ENCODE peak calls at places on chromosomes 4 and X, in eight cellular contexts. M is HepG2, K is fibroblast of lung, B is lower lobe of right lung, X is body of pancreas, L is uterus, E is colonic mucosa, O is left lung. N is an unnamed sample.

GRCh38 chr4:77073981-77074865 is 1.6 kb downstream of the CCNI start:
- DNase-seq in M (no peak), K (no peak), B (no peak), X (no peak), L (no peak), E (no peak), O (no peak), N (no peak)

GRCh38 chr4:110073045-110073845 is 125.2 kb downstream of the ELOVL6 start:
- DNase-seq in M (no peak), K (no peak), B (no peak), X (no peak), L (no peak), E (no peak), O (no peak), N (no peak)

GRCh38 chr4:8117278-8117682 is 41.3 kb downstream of the ABLIM2 start:
- DNase-seq in M (peak; percentile 12), K (peak; percentile 6), B (no peak), X (peak; percentile 73), L (peak; percentile 27), E (peak; percentile 81), O (no peak), N (no peak)

GRCh38 chr4:154277164-154277563 is 214.4 kb downstream of the DCHS2 start:
- DNase-seq in M (no peak), K (no peak), B (no peak), X (no peak), L (no peak), E (no peak), O (no peak), N (no peak)

GRCh38 chrX:23501974-23502373 is 165.3 kb upstream of the PRDX4 start:
- DNase-seq in M (no peak), K (no peak), B (peak; percentile 51), X (no peak), L (no peak), E (no peak), O (no peak), N (no peak)

GRCh38 chr4:76640252-76640925 is 205.4 kb downstream of the SHROOM3 start:
- DNase-seq in M (no peak), K (no peak), B (peak; percentile 77), X (no peak), L (no peak), E (no peak), O (peak; percentile 74), N (no peak)

GRCh38 chr4:120673696-120674095 is 248.8 kb downstream of the PRDM5 start:
- DNase-seq in M (no peak), K (no peak), B (no peak), X (no peak), L (no peak), E (no peak), O (no peak), N (no peak)

GRCh38 chr4:76087007-76087769 is 12.7 kb downstream of the ART3 start:
- DNase-seq in M (peak; percentile 86), K (peak; percentile 58), B (no peak), X (peak; percentile 52), L (no peak), E (peak; percentile 66), O (no peak), N (peak; percentile 38)

GRCh38 chr4:102047616-102048015 is 257.1 kb downstream of the BANK1 start:
- DNase-seq in M (no peak), K (no peak), B (no peak), X (no peak), L (no peak), E (no peak), O (no peak), N (no peak)

DNA sequence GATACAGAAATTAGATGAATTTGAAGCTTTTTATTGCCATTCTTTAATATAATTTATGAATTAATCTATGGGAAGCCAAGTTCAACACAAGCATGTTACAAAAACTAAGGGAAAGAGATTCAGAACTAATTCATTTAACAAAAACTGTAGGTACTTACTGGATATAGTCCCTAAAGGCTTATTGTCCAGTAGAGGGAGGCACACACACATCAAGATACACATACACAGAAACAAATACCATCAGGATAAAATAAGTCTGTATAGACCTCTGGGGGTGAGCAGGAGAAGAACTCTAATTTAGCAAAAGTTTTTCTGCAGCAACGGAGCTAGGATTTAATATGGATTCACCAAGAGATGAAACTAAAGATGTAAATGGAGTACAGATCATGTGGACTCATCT is 83.0 kb upstream of the IL13RA1 start:
- DNase-seq in M (peak; percentile 54), K (peak; percentile 59), B (no peak), X (no peak), L (no peak), E (no peak), O (no peak), N (no peak)
- TF ChIP-seq CTCF in M (peak; percentile 58), K (peak; percentile 8), B (peak; percentile 44), X (peak; percentile 62), L (peak; percentile 43), E (peak; percentile 22), O (peak; percentile 21), N (peak; percentile 64)

GRCh38 chr4:141020801-141021261 is 112.4 kb downstream of the RNF150 start:
- DNase-seq in M (no peak), K (peak; percentile 55), B (no peak), X (no peak), L (no peak), E (no peak), O (no peak), N (no peak)

GRCh38 chr4:141023051-141023450 is 110.2 kb downstream of the RNF150 start:
- DNase-seq in M (no peak), K (no peak), B (no peak), X (no peak), L (no peak), E (no peak), O (no peak), N (no peak)

GRCh38 chr4:141022221-141022760 is 111.0 kb downstream of the RNF150 start:
- DNase-seq in M (no peak), K (no peak), B (no peak), X (no peak), L (no peak), E (no peak), O (no peak), N (no peak)

GRCh38 chr4:141019772-141020171 is 113.5 kb downstream of the RNF150 start:
- DNase-seq in M (no peak), K (no peak), B (no peak), X (no peak), L (no peak), E (no peak), O (no peak), N (no peak)

GRCh38 chr4:141021397-141022194 is 111.7 kb downstream of the RNF150 start:
- DNase-seq in M (no peak), K (no peak), B (no peak), X (no peak), L (no peak), E (no peak), O (no peak), N (no peak)
- H3K27ac ChIP-seq in M (no peak overlapping the region), K (no peak overlapping the region), B (no peak overlapping the region), X (no peak overlapping the region), L (peak overlapping the region; percentile 72), E (no peak overlapping the region), O (no peak overlapping the region), N (no peak overlapping the region)

GRCh38 chr4:55032179-55032578 is 93.2 kb downstream of the KDR start:
- DNase-seq in M (no peak), K (no peak), B (no peak), X (no peak), L (no peak), E (no peak), O (no peak), N (no peak)
- H3K4me1 ChIP-seq in M (no peaks in the 10 kb centered on the region), K (no peaks in the 10 kb centered on the region), B (peaks cover 23% of the 10 kb centered on the region), X (peaks cover 11% of the 10 kb centered on the region), L (peaks cover 5% of the 10 kb centered on the region), E (no peaks in the 10 kb centered on the region), O (no peaks in the 10 kb centered on the region), N (no peaks in the 10 kb centered on the region)

GRCh38 chr4:127586922-127587571 is 45.7 kb upstream of the INTU start:
- DNase-seq in M (peak; percentile 49), K (peak; percentile 51), B (no peak), X (no peak), L (no peak), E (no peak), O (no peak), N (no peak)
- TF ChIP-seq CTCF in M (peak; percentile 72), K (peak; percentile 79), B (peak; percentile 63), X (peak; percentile 36), L (peak; percentile 40), E (peak; percentile 65), O (peak; percentile 64), N (peak; percentile 72)

GRCh38 chrX:21741869-21742701 is 15.8 kb downstream of the SMPX start:
- DNase-seq in M (no peak), K (no peak), B (no peak), X (no peak), L (no peak), E (no peak), O (no peak), N (no peak)

GRCh38 chrX:21738950-21739287 is 19.0 kb downstream of the SMPX start:
- DNase-seq in M (no peak), K (no peak), B (no peak), X (no peak), L (no peak), E (no peak), O (no peak), N (no peak)

GRCh38 chrX:21740329-21741274 is 17.3 kb downstream of the SMPX start:
- DNase-seq in M (peak; percentile 59), K (peak; percentile 33), B (no peak), X (peak; percentile 21), L (no peak), E (peak; percentile 27), O (no peak), N (no peak)

GRCh38 chrX:21744060-21744459 is 13.9 kb downstream of the SMPX start:
- DNase-seq in M (no peak), K (no peak), B (no peak), X (no peak), L (no peak), E (no peak), O (no peak), N (no peak)

DNA sequence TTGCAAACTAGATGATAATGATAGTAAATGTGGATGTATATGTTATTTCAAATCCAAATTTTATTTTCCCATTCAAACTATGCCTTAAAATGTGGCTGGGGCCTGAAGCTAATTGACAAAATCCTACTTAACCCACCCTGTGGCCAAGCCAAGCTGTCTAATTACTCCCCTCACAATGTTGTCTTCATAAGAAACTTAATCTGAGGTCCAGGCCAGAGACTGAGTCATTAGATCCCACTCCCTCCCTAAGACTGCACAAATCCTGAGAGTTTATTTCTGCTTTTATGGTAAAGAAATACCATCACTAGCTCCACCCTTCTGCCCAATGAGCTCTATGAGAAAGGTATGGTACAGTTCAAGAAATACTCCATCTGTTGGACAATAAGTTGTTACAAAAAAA is 16.5 kb downstream of the SMPX start:
- DNase-seq in M (no peak), K (no peak), B (no peak), X (no peak), L (no peak), E (no peak), O (no peak), N (no peak)
- H3K27ac ChIP-seq in M (no peak overlapping the region), K (no peak overlapping the region), B (no peak overlapping the region), X (no peak overlapping the region), L (no peak overlapping the region), E (no peak overlapping the region), O (no peak overlapping the region), N (no peak overlapping the region)

DNA sequence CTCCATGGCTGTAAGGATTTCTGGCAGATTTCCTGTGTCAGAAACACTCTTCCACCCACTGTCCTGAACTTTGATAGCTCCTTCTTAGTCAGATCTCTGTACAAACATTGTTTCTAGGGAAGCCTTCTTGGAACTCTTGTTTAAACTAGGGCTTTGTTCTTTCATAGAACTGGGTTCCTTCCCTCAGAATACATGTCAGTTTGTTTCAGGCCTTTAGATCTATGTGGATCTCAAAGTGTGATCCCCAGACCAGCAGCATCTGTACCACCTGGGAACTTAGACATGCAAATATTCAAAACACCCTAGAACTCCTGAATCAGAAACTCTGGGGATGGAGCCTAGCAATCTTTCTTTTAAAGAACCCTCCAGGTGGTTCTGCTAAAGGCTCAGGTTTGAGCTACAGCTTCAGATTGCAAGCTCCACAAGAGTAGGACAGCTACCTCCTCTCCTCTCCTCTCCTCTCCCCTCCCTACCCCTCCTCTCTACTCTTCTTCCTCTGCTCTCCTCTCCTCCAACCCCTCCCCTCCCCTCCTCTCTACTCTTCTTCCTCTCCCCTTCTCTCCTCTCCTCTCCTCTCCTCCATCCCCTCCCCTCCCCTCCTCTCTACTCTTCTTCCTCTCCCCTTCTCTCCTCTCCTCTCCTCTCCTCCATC is 12.7 kb downstream of the RASSF6 start:
- DNase-seq in M (no peak), K (no peak), B (no peak), X (no peak), L (no peak), E (no peak), O (no peak), N (no peak)
- H3K4me1 ChIP-seq in M (peaks cover 85% of the 10 kb centered on the region), K (no peaks in the 10 kb centered on the region), B (no peaks in the 10 kb centered on the region), X (peaks cover 72% of the 10 kb centered on the region), L (no peaks in the 10 kb centered on the region), E (peaks cover 23% of the 10 kb centered on the region), O (no peaks in the 10 kb centered on the region), N (peaks cover 24% of the 10 kb centered on the region)

N was measured in foreskin keratinocyte.